ENCODE peak calls at places on chromosomes 2 and 18, in seven cellular contexts. One of them, this sample, is unnamed.

GRCh38 chr18:62525611-62526010 is 2.8 kb downstream of the ZCCHC2 start:
- DNase-seq in cardiac fibroblast: no peak
- DNase-seq in NCI-H2171: no peak
- DNase-seq in RCC 7860: no peak
- DNase-seq in stimulated activated CD8-positive, alpha-beta memory T cell treated with anti-CD3 and anti-CD28 coated beads, Interleukin-12 subunit alpha, Interleukin-12 subunit beta, amount 100 ng/mL, for 4 hours: no peak
- DNase-seq in activated T-cell treated with anti-CD3 and anti-CD28 coated beads for 24 hours: no peak
- DNase-seq in activated naive CD8-positive, alpha-beta T cell treated with anti-CD3 and anti-CD28 coated beads for 36 hours: no peak
- DNase-seq in this sample: no peak

GRCh38 chr2:176527141-176527901 is 258.1 kb downstream of the MTX2 start:
- DNase-seq in cardiac fibroblast: no peak
- DNase-seq in NCI-H2171: no peak
- DNase-seq in RCC 7860: no peak
- DNase-seq in stimulated activated CD8-positive, alpha-beta memory T cell treated with anti-CD3 and anti-CD28 coated beads, Interleukin-12 subunit alpha, Interleukin-12 subunit beta, amount 100 ng/mL, for 4 hours: no peak
- DNase-seq in activated T-cell treated with anti-CD3 and anti-CD28 coated beads for 24 hours: no peak
- DNase-seq in activated naive CD8-positive, alpha-beta T cell treated with anti-CD3 and anti-CD28 coated beads for 36 hours: no peak
- DNase-seq in this sample: no peak

GRCh38 chr18:50559750-50560680 is at the start of gene MAPK4:
- DNase-seq in cardiac fibroblast: peak; percentile 2
- DNase-seq in NCI-H2171: peak; percentile 38
- DNase-seq in RCC 7860: no peak
- DNase-seq in stimulated activated CD8-positive, alpha-beta memory T cell treated with anti-CD3 and anti-CD28 coated beads, Interleukin-12 subunit alpha, Interleukin-12 subunit beta, amount 100 ng/mL, for 4 hours: no peak
- DNase-seq in activated T-cell treated with anti-CD3 and anti-CD28 coated beads for 24 hours: peak; percentile 9
- DNase-seq in activated naive CD8-positive, alpha-beta T cell treated with anti-CD3 and anti-CD28 coated beads for 36 hours: peak; percentile 38
- DNase-seq in this sample: peak; percentile 92

GRCh38 chr2:20641123-20641985 is 9.5 kb downstream of the HS1BP3 start:
- DNase-seq in cardiac fibroblast: peak; percentile 90
- DNase-seq in NCI-H2171: no peak
- DNase-seq in RCC 7860: peak; percentile 80
- DNase-seq in stimulated activated CD8-positive, alpha-beta memory T cell treated with anti-CD3 and anti-CD28 coated beads, Interleukin-12 subunit alpha, Interleukin-12 subunit beta, amount 100 ng/mL, for 4 hours: no peak
- DNase-seq in activated T-cell treated with anti-CD3 and anti-CD28 coated beads for 24 hours: no peak
- DNase-seq in activated naive CD8-positive, alpha-beta T cell treated with anti-CD3 and anti-CD28 coated beads for 36 hours: no peak
- DNase-seq in this sample: no peak

GRCh38 chr2:18171191-18172139 is 293.0 kb downstream of the KCNS3 start:
- DNase-seq in cardiac fibroblast: peak; percentile 44
- DNase-seq in NCI-H2171: no peak
- DNase-seq in RCC 7860: no peak
- DNase-seq in stimulated activated CD8-positive, alpha-beta memory T cell treated with anti-CD3 and anti-CD28 coated beads, Interleukin-12 subunit alpha, Interleukin-12 subunit beta, amount 100 ng/mL, for 4 hours: no peak
- DNase-seq in activated T-cell treated with anti-CD3 and anti-CD28 coated beads for 24 hours: no peak
- DNase-seq in activated naive CD8-positive, alpha-beta T cell treated with anti-CD3 and anti-CD28 coated beads for 36 hours: no peak
- DNase-seq in this sample: no peak

GRCh38 chr2:235570256-235570655 is 76.4 kb downstream of the AGAP1 start:
- DNase-seq in cardiac fibroblast: peak; percentile 28
- DNase-seq in NCI-H2171: no peak
- DNase-seq in RCC 7860: no peak
- DNase-seq in stimulated activated CD8-positive, alpha-beta memory T cell treated with anti-CD3 and anti-CD28 coated beads, Interleukin-12 subunit alpha, Interleukin-12 subunit beta, amount 100 ng/mL, for 4 hours: no peak
- DNase-seq in activated T-cell treated with anti-CD3 and anti-CD28 coated beads for 24 hours: no peak
- DNase-seq in activated naive CD8-positive, alpha-beta T cell treated with anti-CD3 and anti-CD28 coated beads for 36 hours: no peak
- DNase-seq in this sample: no peak

GRCh38 chr2:65504201-65504600 is 71.8 kb upstream of the SPRED2 start:
- DNase-seq in cardiac fibroblast: no peak
- DNase-seq in NCI-H2171: no peak
- DNase-seq in RCC 7860: no peak
- DNase-seq in stimulated activated CD8-positive, alpha-beta memory T cell treated with anti-CD3 and anti-CD28 coated beads, Interleukin-12 subunit alpha, Interleukin-12 subunit beta, amount 100 ng/mL, for 4 hours: no peak
- DNase-seq in activated T-cell treated with anti-CD3 and anti-CD28 coated beads for 24 hours: no peak
- DNase-seq in activated naive CD8-positive, alpha-beta T cell treated with anti-CD3 and anti-CD28 coated beads for 36 hours: no peak
- DNase-seq in this sample: no peak

GRCh38 chr2:136178941-136179601 is 61.1 kb upstream of the CXCR4 start:
- DNase-seq in cardiac fibroblast: no peak
- DNase-seq in NCI-H2171: no peak
- DNase-seq in RCC 7860: no peak
- DNase-seq in stimulated activated CD8-positive, alpha-beta memory T cell treated with anti-CD3 and anti-CD28 coated beads, Interleukin-12 subunit alpha, Interleukin-12 subunit beta, amount 100 ng/mL, for 4 hours: no peak
- DNase-seq in activated T-cell treated with anti-CD3 and anti-CD28 coated beads for 24 hours: no peak
- DNase-seq in activated naive CD8-positive, alpha-beta T cell treated with anti-CD3 and anti-CD28 coated beads for 36 hours: no peak
- DNase-seq in this sample: peak; percentile 26

GRCh38 chr2:37877457-37878315 is 47.4 kb upstream of the RMDN2 start:
- DNase-seq in cardiac fibroblast: peak; percentile 81
- DNase-seq in NCI-H2171: peak; percentile 54
- DNase-seq in RCC 7860: peak; percentile 55
- DNase-seq in stimulated activated CD8-positive, alpha-beta memory T cell treated with anti-CD3 and anti-CD28 coated beads, Interleukin-12 subunit alpha, Interleukin-12 subunit beta, amount 100 ng/mL, for 4 hours: no peak
- DNase-seq in activated T-cell treated with anti-CD3 and anti-CD28 coated beads for 24 hours: peak; percentile 23
- DNase-seq in activated naive CD8-positive, alpha-beta T cell treated with anti-CD3 and anti-CD28 coated beads for 36 hours: peak; percentile 18
- DNase-seq in this sample: peak; percentile 71

GRCh38 chr2:148680462-148680861 is 35.9 kb downstream of the EPC2 start:
- DNase-seq in cardiac fibroblast: no peak
- DNase-seq in NCI-H2171: no peak
- DNase-seq in RCC 7860: peak; percentile 19
- DNase-seq in stimulated activated CD8-positive, alpha-beta memory T cell treated with anti-CD3 and anti-CD28 coated beads, Interleukin-12 subunit alpha, Interleukin-12 subunit beta, amount 100 ng/mL, for 4 hours: no peak
- DNase-seq in activated T-cell treated with anti-CD3 and anti-CD28 coated beads for 24 hours: no peak
- DNase-seq in activated naive CD8-positive, alpha-beta T cell treated with anti-CD3 and anti-CD28 coated beads for 36 hours: no peak
- DNase-seq in this sample: no peak

GRCh38 chr2:10382313-10383061 is 65.6 kb downstream of the ODC1 start:
- DNase-seq in cardiac fibroblast: no peak
- DNase-seq in NCI-H2171: no peak
- DNase-seq in RCC 7860: peak; percentile 73
- DNase-seq in stimulated activated CD8-positive, alpha-beta memory T cell treated with anti-CD3 and anti-CD28 coated beads, Interleukin-12 subunit alpha, Interleukin-12 subunit beta, amount 100 ng/mL, for 4 hours: no peak
- DNase-seq in activated T-cell treated with anti-CD3 and anti-CD28 coated beads for 24 hours: no peak
- DNase-seq in activated naive CD8-positive, alpha-beta T cell treated with anti-CD3 and anti-CD28 coated beads for 36 hours: peak; percentile 21
- DNase-seq in this sample: no peak

GRCh38 chr2:26691881-26692813 is at the start of gene KCNK3:
- DNase-seq in cardiac fibroblast: peak; percentile 19
- DNase-seq in NCI-H2171: peak; percentile 83
- DNase-seq in RCC 7860: peak; percentile 84
- DNase-seq in stimulated activated CD8-positive, alpha-beta memory T cell treated with anti-CD3 and anti-CD28 coated beads, Interleukin-12 subunit alpha, Interleukin-12 subunit beta, amount 100 ng/mL, for 4 hours: peak; percentile 4
- DNase-seq in activated T-cell treated with anti-CD3 and anti-CD28 coated beads for 24 hours: peak; percentile 23
- DNase-seq in activated naive CD8-positive, alpha-beta T cell treated with anti-CD3 and anti-CD28 coated beads for 36 hours: peak; percentile 60
- DNase-seq in this sample: peak; percentile 90

GRCh38 chr2:97774425-97774824 is 61.0 kb downstream of the ZAP70 start:
- DNase-seq in cardiac fibroblast: peak; percentile 29
- DNase-seq in NCI-H2171: no peak
- DNase-seq in RCC 7860: no peak
- DNase-seq in stimulated activated CD8-positive, alpha-beta memory T cell treated with anti-CD3 and anti-CD28 coated beads, Interleukin-12 subunit alpha, Interleukin-12 subunit beta, amount 100 ng/mL, for 4 hours: no peak
- DNase-seq in activated T-cell treated with anti-CD3 and anti-CD28 coated beads for 24 hours: no peak
- DNase-seq in activated naive CD8-positive, alpha-beta T cell treated with anti-CD3 and anti-CD28 coated beads for 36 hours: no peak
- DNase-seq in this sample: no peak

GRCh38 chr2:158953926-158954763 is 14.3 kb upstream of the TANC1 start:
- DNase-seq in cardiac fibroblast: peak; percentile 95
- DNase-seq in NCI-H2171: peak; percentile 81
- DNase-seq in RCC 7860: peak; percentile 91
- DNase-seq in stimulated activated CD8-positive, alpha-beta memory T cell treated with anti-CD3 and anti-CD28 coated beads, Interleukin-12 subunit alpha, Interleukin-12 subunit beta, amount 100 ng/mL, for 4 hours: no peak
- DNase-seq in activated T-cell treated with anti-CD3 and anti-CD28 coated beads for 24 hours: peak; percentile 18
- DNase-seq in activated naive CD8-positive, alpha-beta T cell treated with anti-CD3 and anti-CD28 coated beads for 36 hours: peak; percentile 53
- DNase-seq in this sample: peak; percentile 23